ENCODE peak calls at places on chromosomes 11 and 22, in six cellular contexts. H is stimulated activated CD4-positive, alpha-beta T cell treated with anti-CD3 and anti-CD28 coated beads, Interleukin-12 subunit alpha, Interleukin-12 subunit beta, amount 100 ng/mL, for 4 hours; D is fibroblast of the aortic adventitia; Q is NCI-H82; Y is colonic mucosa; I is hippocampal formation. C is an unnamed sample.

GRCh38 chr11:130601141-130601540 is 152.7 kb downstream of the ADAMTS15 start:
- DNase-seq in I (no peak), D (peak), Y (no peak), H (no peak), Q (no peak), C (peak)

GRCh38 chr22:11629661-11630385 is 3898.2 kb upstream of the OR11H1 start:
- DNase-seq in Y (no peak), D (no peak), H (no peak), Q (no peak), I (no peak), C (no peak)

GRCh38 chr11:2345050-2345449 is 32.1 kb upstream of the CD81 start:
- DNase-seq in Q (no peak), D (no peak), Y (no peak), I (no peak), H (no peak), C (no peak)

GRCh38 chr11:62392944-62393628 is 25.7 kb upstream of the SCGB1A1 start:
- DNase-seq in Y (no peak), I (no peak), D (no peak), Q (peak), H (no peak), C (no peak)

GRCh38 chr11:115895594-115895993 is 391.4 kb upstream of the CADM1 start:
- DNase-seq in D (no peak), Y (no peak), I (no peak), H (no peak), Q (no peak), C (no peak)

GRCh38 chr11:46826310-46827044 is 19.6 kb downstream of the CKAP5 start:
- DNase-seq in Q (peak), D (peak), Y (peak), I (peak), H (peak), C (peak)

GRCh38 chr11:1639102-1639620 is 9.6 kb downstream of the KRTAP5-5 start:
- DNase-seq in I (no peak), Y (peak), Q (no peak), D (no peak), H (no peak), C (no peak)

GRCh38 chr22:46578824-46579561 is 41.2 kb upstream of the GRAMD4 start:
- DNase-seq in H (no peak), Q (no peak), Y (peak), D (peak), I (peak), C (no peak)

GRCh38 chr22:49561976-49562375 is 265.7 kb downstream of the BRD1 start:
- DNase-seq in H (no peak), Y (no peak), Q (no peak), I (no peak), D (no peak), C (no peak)

GRCh38 chr22:23898006-23898974 is 4.1 kb downstream of the MIF start:
- DNase-seq in D (no peak), H (no peak), Y (no peak), I (peak), Q (peak), C (no peak)

GRCh38 chr11:57527056-57527631 is 3.4 kb downstream of the TIMM10 start:
- DNase-seq in H (peak), Q (peak), I (peak), D (peak), Y (peak), C (peak)

GRCh38 chr22:35564975-35565867 is 24.6 kb downstream of the RASD2 start:
- DNase-seq in H (no peak), Y (no peak), D (peak), I (no peak), Q (no peak), C (no peak)

GRCh38 chr22:23231471-23232093 is 51.3 kb downstream of the BCR start:
- DNase-seq in D (no peak), Y (no peak), Q (no peak), H (no peak), I (no peak), C (peak)

GRCh38 chr11:10382518-10382917 is 72.5 kb upstream of the AMPD3 start:
- DNase-seq in H (no peak), D (no peak), Y (no peak), I (no peak), Q (peak), C (peak)

GRCh38 chr22:19455585-19456370 is 8.3 kb upstream of the C22orf39 start:
- DNase-seq in Q (no peak), H (no peak), D (no peak), I (no peak), Y (no peak), C (no peak)

GRCh38 chr22:17598318-17598717 is 30.2 kb downstream of the ATP6V1E1 start:
- DNase-seq in I (no peak), D (no peak), Q (no peak), Y (no peak), H (no peak), C (no peak)

GRCh38 chr11:120832609-120833221 is 191.2 kb upstream of the TBCEL start:
- DNase-seq in D (no peak), Y (no peak), I (peak), H (no peak), Q (peak), C (no peak)

GRCh38 chr11:76194872-76195668 is 11.2 kb downstream of the WNT11 start:
- DNase-seq in D (no peak), Y (no peak), I (no peak), H (no peak), Q (no peak), C (no peak)

GRCh38 chr11:134482865-134483264 is 70.8 kb upstream of the B3GAT1 start:
- DNase-seq in D (no peak), H (no peak), Q (no peak), Y (no peak), I (no peak), C (no peak)

GRCh38 chr11:93608280-93608862 is 53.1 kb upstream of the CEP295 start:
- DNase-seq in I (no peak), Q (no peak), Y (no peak), D (no peak), H (no peak), C (no peak)

GRCh38 chr22:30002861-30003489 is 77.3 kb upstream of the HORMAD2 start:
- DNase-seq in I (no peak), Y (peak), Q (no peak), D (no peak), H (no peak), C (no peak)

GRCh38 chr11:15993360-15993759 is 363.0 kb downstream of the SOX6 start:
- DNase-seq in H (no peak), D (no peak), I (no peak), Q (no peak), Y (no peak), C (no peak)

GRCh38 chr11:30635401-30635989 is 49.3 kb upstream of the MPPED2 start:
- DNase-seq in Q (peak), I (peak), Y (no peak), H (no peak), D (no peak), C (no peak)

GRCh38 chr11:61968758-61969390 is 1.4 kb upstream of the FTH1 start:
- DNase-seq in H (no peak), Q (no peak), Y (no peak), D (no peak), I (no peak), C (no peak)

GRCh38 chr11:76629853-76630599 is 40.5 kb downstream of the LRRC32 start:
- DNase-seq in D (peak), Q (no peak), Y (peak), H (no peak), I (no peak), C (peak)

GRCh38 chr11:69889400-69890372 is 70.5 kb upstream of the FGF3 start:
- DNase-seq in D (no peak), H (no peak), I (no peak), Y (no peak), Q (no peak), C (no peak)

GRCh38 chr22:19875061-19875530 is 20.4 kb upstream of the GNB1L start:
- DNase-seq in D (no peak), Q (no peak), Y (peak), I (no peak), H (no peak), C (no peak)

GRCh38 chr11:20088368-20089260 is 71.7 kb downstream of the DBX1 start:
- DNase-seq in D (peak), I (no peak), H (no peak), Y (no peak), Q (no peak), C (no peak)

GRCh38 chr11:75241906-75242644 is 1.5 kb downstream of the TPBGL start:
- DNase-seq in I (no peak), Q (peak), H (no peak), Y (no peak), D (no peak), C (no peak)

GRCh38 chr11:64036081-64037026 is 623 bp downstream of the FLRT1 start:
- DNase-seq in Q (peak), Y (no peak), I (no peak), D (peak), H (no peak), C (peak)

GRCh38 chr11:127627629-127628462 is 627.3 kb upstream of the KIRREL3 start:
- DNase-seq in H (no peak), I (no peak), D (no peak), Y (peak), Q (peak), C (no peak)

GRCh38 chr11:1104411-1105182 is 29.9 kb downstream of the MUC2 start:
- DNase-seq in D (no peak), Q (no peak), Y (no peak), H (no peak), I (no peak), C (no peak)

GRCh38 chr11:11378184-11378940 is 25.3 kb upstream of the CSNK2A3 start:
- DNase-seq in D (no peak), Q (no peak), Y (no peak), I (no peak), H (no peak), C (no peak)

GRCh38 chr11:45361551-45361950 is 75.4 kb upstream of the SYT13 start:
- DNase-seq in Q (no peak), D (no peak), Y (no peak), H (no peak), I (no peak), C (no peak)

GRCh38 chr11:67240575-67241389 is 25.5 kb upstream of the GRK2 start:
- DNase-seq in Q (peak), H (peak), D (peak), I (peak), Y (peak), C (peak)

GRCh38 chr11:106306942-106307341 is 229.5 kb downstream of the AASDHPPT start:
- DNase-seq in Q (peak), Y (no peak), D (peak), H (no peak), I (no peak), C (peak)

GRCh38 chr22:29157759-29158535 is 47.7 kb upstream of the EMID1 start:
- DNase-seq in H (no peak), I (no peak), Y (no peak), D (no peak), Q (peak), C (no peak)

GRCh38 chr11:9052316-9052715 is 39.1 kb downstream of the SCUBE2 start:
- DNase-seq in H (no peak), D (no peak), Q (no peak), Y (no peak), I (no peak), C (no peak)

GRCh38 chr11:132941024-132941646 is 591.2 kb downstream of the OPCML start:
- DNase-seq in Y (no peak), I (peak), D (peak), H (no peak), Q (peak), C (peak)